ENCODE peak calls at places on chromosomes 4 and X, in six cellular contexts. One of them, this sample, is unnamed.

GRCh38 chr4:16916719-16917337 is 18.4 kb upstream of the LDB2 start:
- DNase-seq in HepG2: peak
- DNase-seq in GM12892: peak
- DNase-seq in K562: peak
- DNase-seq in H1: peak
- DNase-seq in GM12878: peak
- DNase-seq in this sample: peak

GRCh38 chr4:177275999-177276398 is 33.7 kb upstream of the NEIL3 start:
- DNase-seq in HepG2: no peak
- DNase-seq in GM12892: no peak
- DNase-seq in K562: no peak
- DNase-seq in H1: no peak
- DNase-seq in GM12878: no peak
- DNase-seq in this sample: no peak

GRCh38 chr4:76767983-76768382 is 130.0 kb downstream of the SOWAHB start:
- DNase-seq in HepG2: peak
- DNase-seq in GM12892: no peak
- DNase-seq in K562: no peak
- DNase-seq in H1: no peak
- DNase-seq in GM12878: no peak
- DNase-seq in this sample: no peak

GRCh38 chrX:19772759-19773623 is 114.4 kb downstream of the SH3KBP1 start:
- DNase-seq in HepG2: no peak
- DNase-seq in GM12892: no peak
- DNase-seq in K562: no peak
- DNase-seq in H1: no peak
- DNase-seq in GM12878: no peak
- DNase-seq in this sample: no peak

GRCh38 chr4:107210450-107211239 is 174.5 kb upstream of the DKK2 start:
- DNase-seq in HepG2: no peak
- DNase-seq in GM12892: no peak
- DNase-seq in K562: no peak
- DNase-seq in H1: no peak
- DNase-seq in GM12878: no peak
- DNase-seq in this sample: no peak

GRCh38 chr4:109025471-109026076 is 262.7 kb upstream of the ETNPPL start:
- DNase-seq in HepG2: no peak
- DNase-seq in GM12892: no peak
- DNase-seq in K562: no peak
- DNase-seq in H1: no peak
- DNase-seq in GM12878: no peak
- DNase-seq in this sample: no peak

GRCh38 chr4:54005475-54005874 is 58.9 kb downstream of the CHIC2 start:
- DNase-seq in HepG2: no peak
- DNase-seq in GM12892: no peak
- DNase-seq in K562: no peak
- DNase-seq in H1: no peak
- DNase-seq in GM12878: no peak
- DNase-seq in this sample: no peak

GRCh38 chrX:108020631-108021030 is 24.2 kb upstream of the VSIG1 start:
- DNase-seq in HepG2: no peak
- DNase-seq in GM12892: no peak
- DNase-seq in K562: peak
- DNase-seq in H1: no peak
- DNase-seq in GM12878: no peak
- DNase-seq in this sample: no peak

GRCh38 chrX:152907084-152907651 is 9.3 kb downstream of the ZNF185 start:
- DNase-seq in HepG2: no peak
- DNase-seq in GM12892: no peak
- DNase-seq in K562: peak
- DNase-seq in H1: no peak
- DNase-seq in GM12878: no peak
- DNase-seq in this sample: no peak

GRCh38 chr4:63170923-63171322 is 1238.3 kb downstream of the TECRL start:
- DNase-seq in HepG2: no peak
- DNase-seq in GM12892: no peak
- DNase-seq in K562: no peak
- DNase-seq in H1: no peak
- DNase-seq in GM12878: no peak
- DNase-seq in this sample: no peak

GRCh38 chr4:48046059-48046458 is 29.5 kb downstream of the NIPAL1 start:
- DNase-seq in HepG2: no peak
- DNase-seq in GM12892: no peak
- DNase-seq in K562: no peak
- DNase-seq in H1: no peak
- DNase-seq in GM12878: no peak
- DNase-seq in this sample: no peak

GRCh38 chr4:56633486-56633885 is 47.6 kb downstream of the HOPX start:
- DNase-seq in HepG2: no peak
- DNase-seq in GM12892: no peak
- DNase-seq in K562: no peak
- DNase-seq in H1: no peak
- DNase-seq in GM12878: no peak
- DNase-seq in this sample: no peak

GRCh38 chr4:139556735-139557505 is 901 bp upstream of the SETD7 start:
- DNase-seq in HepG2: no peak
- DNase-seq in GM12892: peak
- DNase-seq in K562: no peak
- DNase-seq in H1: peak
- DNase-seq in GM12878: no peak
- DNase-seq in this sample: peak

GRCh38 chr4:139555073-139555704 is 830 bp downstream of the SETD7 start:
- DNase-seq in HepG2: no peak
- DNase-seq in GM12892: peak
- DNase-seq in K562: peak
- DNase-seq in H1: peak
- DNase-seq in GM12878: no peak
- DNase-seq in this sample: peak

GRCh38 chr4:139556071-139556734 is at the start of gene SETD7:
- DNase-seq in HepG2: no peak
- DNase-seq in GM12892: peak
- DNase-seq in K562: peak
- DNase-seq in H1: peak
- DNase-seq in GM12878: no peak
- DNase-seq in this sample: peak

GRCh38 chr4:139554726-139555072 is 1.3 kb downstream of the SETD7 start:
- DNase-seq in HepG2: no peak
- DNase-seq in GM12892: no peak
- DNase-seq in K562: no peak
- DNase-seq in H1: no peak
- DNase-seq in GM12878: no peak
- DNase-seq in this sample: no peak

DNA sequence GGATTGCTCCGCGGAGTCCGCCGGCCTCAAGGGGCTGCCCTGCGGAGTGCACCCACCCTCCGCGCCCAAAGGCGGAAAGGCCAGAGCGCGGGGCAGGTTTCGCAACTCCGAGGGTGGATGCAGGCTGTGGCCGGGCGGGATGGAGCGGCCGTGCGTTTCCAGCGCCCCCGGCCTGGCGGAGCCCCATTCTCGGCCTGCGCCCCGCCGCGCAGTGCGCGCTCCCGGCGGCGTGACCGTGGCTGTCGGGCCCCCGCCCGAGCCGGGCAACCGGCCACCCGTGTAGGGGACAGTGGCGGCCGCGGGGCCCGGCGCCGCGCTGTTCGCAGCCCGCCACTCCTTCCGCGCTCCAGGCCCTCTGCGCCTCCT is 331 bp downstream of the SETD7 start:
- DNase-seq in HepG2: no peak
- DNase-seq in GM12892: no peak
- DNase-seq in K562: no peak
- DNase-seq in H1: no peak
- DNase-seq in GM12878: no peak
- DNase-seq in this sample: no peak
- TF ChIP-seq TAF1 in HepG2: no peak
- TF ChIP-seq TAF1 in GM12892: no peak
- TF ChIP-seq TAF1 in K562: no peak
- TF ChIP-seq TAF1 in H1: no peak
- TF ChIP-seq TAF1 in GM12878: no peak
- TF ChIP-seq TAF1 in this sample: no peak

GRCh38 chrX:102654696-102655095 is 3.4 kb downstream of the GPRASP1 start:
- DNase-seq in HepG2: no peak
- DNase-seq in GM12892: no peak
- DNase-seq in K562: no peak
- DNase-seq in H1: no peak
- DNase-seq in GM12878: no peak
- DNase-seq in this sample: no peak

GRCh38 chrX:102658551-102658950 is 7.3 kb downstream of the GPRASP1 start:
- DNase-seq in HepG2: peak
- DNase-seq in GM12892: no peak
- DNase-seq in K562: no peak
- DNase-seq in H1: no peak
- DNase-seq in GM12878: no peak
- DNase-seq in this sample: no peak

DNA sequence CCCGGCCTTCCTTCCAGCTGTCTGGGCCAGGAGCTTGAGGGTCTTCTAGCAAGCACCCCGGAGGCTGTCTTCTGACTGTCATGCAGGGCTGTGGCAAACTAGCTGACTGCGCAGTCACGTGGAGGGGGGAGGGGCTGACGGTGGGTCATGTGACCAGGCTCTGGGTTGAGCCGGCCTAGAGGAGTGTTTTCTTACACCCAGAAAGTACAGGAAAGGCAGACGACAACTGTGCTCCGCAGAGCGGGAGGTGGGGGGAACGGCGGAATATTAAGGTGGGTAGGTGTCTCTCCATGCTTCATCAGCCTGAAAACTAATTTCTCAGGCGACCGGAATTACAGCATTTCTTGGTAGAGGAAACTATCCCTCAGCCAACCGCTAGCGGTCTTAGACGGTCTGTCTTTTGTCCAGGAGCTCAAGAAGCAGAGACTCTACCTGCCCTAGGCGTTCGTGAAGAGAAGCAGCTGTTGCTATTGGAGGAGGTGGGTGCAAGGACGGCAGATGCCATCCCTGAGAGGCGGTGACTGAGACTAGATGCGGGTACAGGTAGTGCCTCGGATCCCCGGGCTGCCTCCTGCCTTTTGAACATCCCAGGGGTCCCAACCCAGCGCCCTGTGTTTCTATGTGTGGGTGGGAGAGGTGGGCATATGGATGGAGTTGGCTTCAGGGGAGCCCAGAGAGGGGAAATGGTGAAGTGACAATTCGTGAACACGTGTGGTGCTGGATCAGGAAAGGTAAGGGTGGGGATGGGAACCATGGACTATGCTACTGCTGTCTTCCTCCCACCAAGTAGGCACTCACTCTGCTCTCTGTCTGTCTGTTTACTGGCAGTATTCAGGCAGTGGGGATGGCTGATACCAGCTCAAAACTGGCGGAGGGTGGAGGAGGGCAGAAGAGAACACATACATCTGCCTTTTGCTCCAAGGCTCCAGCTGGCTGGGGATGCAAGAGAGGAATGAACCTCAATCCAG is 8.8 kb downstream of the GPRASP1 start:
- DNase-seq in HepG2: peak
- DNase-seq in GM12892: peak
- DNase-seq in K562: peak
- DNase-seq in H1: peak
- DNase-seq in GM12878: peak
- DNase-seq in this sample: peak
- TF ChIP-seq POLR2A in HepG2: peak
- TF ChIP-seq POLR2A in GM12892: peak
- TF ChIP-seq POLR2A in K562: peak
- TF ChIP-seq POLR2A in H1: peak
- TF ChIP-seq POLR2A in GM12878: peak
- TF ChIP-seq POLR2A in this sample: peak

GRCh38 chrX:47313056-47313455 is 57.3 kb upstream of the ZNF157 start:
- DNase-seq in HepG2: no peak
- DNase-seq in GM12892: no peak
- DNase-seq in K562: no peak
- DNase-seq in H1: no peak
- DNase-seq in GM12878: no peak
- DNase-seq in this sample: no peak

GRCh38 chrX:47316276-47317025 is 53.9 kb upstream of the ZNF157 start:
- DNase-seq in HepG2: no peak
- DNase-seq in GM12892: no peak
- DNase-seq in K562: no peak
- DNase-seq in H1: peak
- DNase-seq in GM12878: no peak
- DNase-seq in this sample: no peak

GRCh38 chrX:47311857-47312774 is 58.3 kb upstream of the ZNF157 start:
- DNase-seq in HepG2: peak
- DNase-seq in GM12892: peak
- DNase-seq in K562: peak
- DNase-seq in H1: peak
- DNase-seq in GM12878: no peak
- DNase-seq in this sample: peak
- TF ChIP-seq TAF1 in HepG2: no peak
- TF ChIP-seq TAF1 in GM12892: no peak
- TF ChIP-seq TAF1 in K562: no peak
- TF ChIP-seq TAF1 in H1: peak
- TF ChIP-seq TAF1 in GM12878: no peak
- TF ChIP-seq TAF1 in this sample: no peak

DNA sequence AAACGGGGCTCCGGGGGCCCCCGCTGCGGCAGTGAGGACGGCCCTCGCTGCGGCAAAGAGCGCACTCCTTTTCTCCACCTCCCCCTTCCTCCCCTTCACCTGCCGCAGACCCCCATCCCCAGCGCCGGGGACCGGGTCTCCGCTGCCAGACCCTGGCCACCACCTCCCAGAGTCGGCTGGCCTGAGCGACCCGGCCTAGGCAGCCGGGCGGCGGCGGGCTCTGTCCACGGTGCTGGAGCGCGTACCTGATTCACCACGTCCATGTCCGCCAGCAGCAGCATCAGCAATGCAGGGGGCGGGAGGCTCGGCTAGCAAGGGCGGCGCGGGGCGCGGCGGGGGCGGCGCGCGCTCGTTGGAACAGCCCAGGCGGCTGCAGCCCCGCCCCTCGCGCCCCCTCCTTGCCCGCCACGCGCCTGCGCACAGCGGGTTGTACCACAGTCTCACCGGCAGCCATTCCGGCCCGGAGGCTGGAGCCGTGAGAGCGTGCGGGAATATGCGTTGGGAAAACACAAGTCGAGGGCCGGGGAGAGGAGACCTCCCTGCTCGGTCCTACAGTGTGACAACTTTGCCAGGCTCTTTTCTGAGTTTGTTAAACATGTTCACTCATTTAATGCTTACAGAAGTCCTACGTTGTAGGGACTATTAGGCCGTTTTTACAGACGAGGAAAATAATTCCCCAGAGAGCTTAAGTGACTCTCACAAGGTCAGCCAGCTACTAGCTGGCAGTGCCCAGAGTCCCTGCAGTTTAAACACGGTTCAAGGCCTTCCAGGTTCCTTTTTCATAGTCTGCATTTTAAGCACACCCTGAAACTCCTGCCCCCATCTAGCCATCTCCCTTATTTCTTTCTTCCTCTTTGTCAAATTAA is at the start of gene SYP:
- DNase-seq in HepG2: peak
- DNase-seq in GM12892: peak
- DNase-seq in K562: peak
- DNase-seq in H1: peak
- DNase-seq in GM12878: no peak
- DNase-seq in this sample: peak
- TF ChIP-seq POLR2A in HepG2: no peak
- TF ChIP-seq POLR2A in GM12892: peak
- TF ChIP-seq POLR2A in K562: peak
- TF ChIP-seq POLR2A in H1: no peak
- TF ChIP-seq POLR2A in GM12878: peak
- TF ChIP-seq POLR2A in this sample: peak

This sample was measured in GM12891.